ENCODE peak calls at places on chromosomes 7 and 10, in ten cellular contexts. O is neuronal stem cell, G is IMR-90, W is K562, L is mammary epithelial cell, Z is GM23248, Q is fibroblast of lung, K is HCT116, U is endodermal cell, M is PC-3. V is an unnamed sample.

GRCh38 chr7:51019231-51019844 is 236.6 kb upstream of the GRB10 start:
- DNase-seq in O (no peak), G (peak), W (no peak), L (peak), Z (peak), Q (peak), K (no peak), U (no peak), M (peak), V (no peak)

GRCh38 chr7:26369519-26370385 is 78.1 kb downstream of the SNX10 start:
- DNase-seq in O (peak), G (peak), W (peak), L (peak), Z (peak), Q (peak), K (peak), U (peak), M (peak), V (peak)

GRCh38 chr7:29563590-29564454 is at the start of gene PRR15:
- DNase-seq in O (no peak), G (no peak), W (no peak), L (peak), Z (peak), Q (no peak), K (peak), U (peak), M (peak), V (peak)

GRCh38 chr7:54831644-54832095 is 72.7 kb upstream of the SEC61G start:
- DNase-seq in O (no peak), G (no peak), W (no peak), L (peak), Z (no peak), Q (no peak), K (peak), U (no peak), M (peak), V (no peak)

GRCh38 chr10:133011883-133012282 is 69.5 kb upstream of the CFAP46 start:
- DNase-seq in O (no peak), G (no peak), W (no peak), L (no peak), Z (no peak), Q (no peak), K (no peak), U (no peak), M (no peak), V (no peak)

GRCh38 chr7:16905300-16906044 is 23.7 kb upstream of the AGR3 start:
- DNase-seq in O (no peak), G (peak), W (no peak), L (no peak), Z (peak), Q (peak), K (no peak), U (no peak), M (peak), V (no peak)

GRCh38 chr7:45692031-45692430 is 117.9 kb downstream of the ADCY1 start:
- DNase-seq in O (no peak), G (no peak), W (no peak), L (no peak), Z (no peak), Q (no peak), K (no peak), U (no peak), M (no peak), V (peak)

GRCh38 chr10:107614939-107615665 is 450.6 kb upstream of the SORCS1 start:
- DNase-seq in O (no peak), G (peak), W (no peak), L (peak), Z (peak), Q (peak), K (no peak), U (no peak), M (peak), V (no peak)

GRCh38 chr10:34124522-34125035 is 690.5 kb downstream of the PARD3 start:
- DNase-seq in O (no peak), G (peak), W (no peak), L (peak), Z (peak), Q (no peak), K (peak), U (peak), M (peak), V (no peak)

GRCh38 chr10:122504551-122504950 is 43.2 kb downstream of the HTRA1 start:
- DNase-seq in O (no peak), G (peak), W (no peak), L (peak), Z (peak), Q (peak), K (no peak), U (no peak), M (peak), V (peak)

GRCh38 chr10:68106656-68107055 is 2.6 kb upstream of the MYPN start:
- DNase-seq in O (no peak), G (peak), W (no peak), L (peak), Z (peak), Q (peak), K (no peak), U (no peak), M (peak), V (no peak)

GRCh38 chr7:22173884-22174573 is 182.9 kb downstream of the RAPGEF5 start:
- DNase-seq in O (no peak), G (no peak), W (peak), L (peak), Z (no peak), Q (no peak), K (no peak), U (no peak), M (peak), V (no peak)

GRCh38 chr7:68309806-68310205 is 1288.5 kb upstream of the AUTS2 start:
- DNase-seq in O (no peak), G (no peak), W (no peak), L (no peak), Z (no peak), Q (no peak), K (no peak), U (no peak), M (no peak), V (no peak)

GRCh38 chr7:82740246-82740848 is 296.8 kb upstream of the CACNA2D1 start:
- DNase-seq in O (peak), G (peak), W (no peak), L (peak), Z (peak), Q (peak), K (peak), U (peak), M (peak), V (peak)

GRCh38 chr10:132118366-132118765 is 52.6 kb downstream of the JAKMIP3 start:
- DNase-seq in O (no peak), G (no peak), W (no peak), L (no peak), Z (no peak), Q (no peak), K (no peak), U (no peak), M (no peak), V (no peak)

GRCh38 chr7:164882-165660 is 27.3 kb upstream of the FAM20C start:
- DNase-seq in O (no peak), G (no peak), W (no peak), L (no peak), Z (no peak), Q (no peak), K (no peak), U (no peak), M (no peak), V (peak)

GRCh38 chr7:121305109-121305508 is 23.7 kb upstream of the WNT16 start:
- DNase-seq in O (no peak), G (peak), W (no peak), L (no peak), Z (peak), Q (peak), K (no peak), U (no peak), M (no peak), V (no peak)

GRCh38 chr7:131945313-131945831 is 388.9 kb upstream of the PODXL start:
- DNase-seq in O (peak), G (peak), W (peak), L (peak), Z (peak), Q (peak), K (peak), U (peak), M (peak), V (peak)

GRCh38 chr10:89845541-89846275 is 144.3 kb downstream of the KIF20B start:
- DNase-seq in O (no peak), G (peak), W (no peak), L (peak), Z (peak), Q (peak), K (no peak), U (no peak), M (peak), V (no peak)

GRCh38 chr7:41930538-41931262 is 227.8 kb upstream of the INHBA start:
- DNase-seq in O (no peak), G (peak), W (no peak), L (peak), Z (peak), Q (no peak), K (no peak), U (no peak), M (peak), V (no peak)

GRCh38 chr7:129607471-129608120 is 3.9 kb upstream of the NRF1 start:
- DNase-seq in O (no peak), G (no peak), W (peak), L (peak), Z (peak), Q (peak), K (no peak), U (peak), M (peak), V (peak)

GRCh38 chr7:43639858-43640491 is 57.1 kb downstream of the STK17A start:
- DNase-seq in O (peak), G (peak), W (no peak), L (peak), Z (peak), Q (peak), K (no peak), U (no peak), M (peak), V (peak)

GRCh38 chr7:113521468-113521867 is 397.3 kb downstream of the PPP1R3A start:
- DNase-seq in O (no peak), G (peak), W (no peak), L (peak), Z (peak), Q (peak), K (no peak), U (no peak), M (no peak), V (no peak)

GRCh38 chr7:24907311-24907886 is 72.6 kb downstream of the OSBPL3 start:
- DNase-seq in O (no peak), G (peak), W (no peak), L (peak), Z (peak), Q (peak), K (peak), U (no peak), M (peak), V (no peak)

GRCh38 chr10:127243490-127244272 is 47.3 kb upstream of the INSYN2A start:
- DNase-seq in O (peak), G (peak), W (no peak), L (peak), Z (peak), Q (peak), K (peak), U (peak), M (peak), V (peak)

GRCh38 chr7:152136623-152137022 is 111.1 kb downstream of the GALNT11 start:
- DNase-seq in O (no peak), G (peak), W (no peak), L (no peak), Z (no peak), Q (peak), K (no peak), U (no peak), M (no peak), V (no peak)

GRCh38 chr10:127150136-127150535 is 46.3 kb downstream of the INSYN2A start:
- DNase-seq in O (no peak), G (peak), W (no peak), L (peak), Z (peak), Q (peak), K (peak), U (no peak), M (peak), V (no peak)

GRCh38 chr10:22560391-22561239 is 153.8 kb downstream of the PIP4K2A start:
- DNase-seq in O (peak), G (no peak), W (no peak), L (no peak), Z (no peak), Q (no peak), K (no peak), U (no peak), M (no peak), V (no peak)

GRCh38 chr10:129495697-129496096 is 28.7 kb downstream of the MGMT start:
- DNase-seq in O (peak), G (no peak), W (no peak), L (no peak), Z (no peak), Q (no peak), K (no peak), U (no peak), M (no peak), V (no peak)

GRCh38 chr7:67450171-67450570 is 453.5 kb downstream of the TYW1 start:
- DNase-seq in O (no peak), G (no peak), W (no peak), L (no peak), Z (no peak), Q (no peak), K (no peak), U (no peak), M (no peak), V (no peak)

GRCh38 chr7:158867214-158867984 is 11.0 kb downstream of the DYNC2I1 start:
- DNase-seq in O (no peak), G (no peak), W (no peak), L (no peak), Z (no peak), Q (no peak), K (no peak), U (peak), M (no peak), V (no peak)

GRCh38 chr7:158865462-158865922 is 9.1 kb downstream of the DYNC2I1 start:
- DNase-seq in O (no peak), G (no peak), W (no peak), L (no peak), Z (no peak), Q (no peak), K (no peak), U (peak), M (no peak), V (peak)

GRCh38 chr7:158864833-158865232 is 8.5 kb downstream of the DYNC2I1 start:
- DNase-seq in O (no peak), G (no peak), W (no peak), L (no peak), Z (no peak), Q (no peak), K (no peak), U (no peak), M (no peak), V (no peak)

GRCh38 chr7:158864507-158864820 is 8.1 kb downstream of the DYNC2I1 start:
- DNase-seq in O (no peak), G (no peak), W (no peak), L (no peak), Z (no peak), Q (no peak), K (no peak), U (no peak), M (no peak), V (no peak)

GRCh38 chr7:158865977-158866376 is 9.6 kb downstream of the DYNC2I1 start:
- DNase-seq in O (no peak), G (no peak), W (no peak), L (no peak), Z (no peak), Q (no peak), K (no peak), U (no peak), M (no peak), V (no peak)
- H3K9ac ChIP-seq in O (no peak), G (no peak), W (peak), L (no peak), Z (no peak), Q (no peak), K (no peak), U (no peak), M (no peak), V (no peak)

DNA sequence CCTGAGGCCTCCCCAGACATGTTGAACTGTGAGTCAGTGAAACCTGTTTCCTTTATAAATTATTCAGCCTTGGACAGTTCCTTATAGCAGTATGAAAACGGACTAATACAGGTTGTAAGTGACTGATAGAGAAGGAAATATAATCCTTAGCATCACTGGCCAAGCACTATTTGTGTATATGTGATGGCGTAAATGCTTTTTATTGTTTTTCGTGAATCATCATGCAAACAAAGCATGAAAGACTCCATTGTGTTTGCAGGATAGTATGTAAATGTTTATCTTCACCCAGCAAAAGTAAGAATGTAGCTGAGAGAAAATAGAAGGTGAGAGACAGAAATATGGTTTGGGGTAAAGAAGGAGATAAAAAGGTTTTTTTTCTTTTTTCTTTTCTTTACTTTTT is 92.5 kb upstream of the LRGUK start:
- DNase-seq in O (no peak), G (no peak), W (no peak), L (no peak), Z (no peak), Q (no peak), K (no peak), U (no peak), M (peak), V (no peak)
- H3K27ac ChIP-seq in O (no peak), G (no peak), W (no peak), L (no peak), Z (no peak), Q (no peak), K (no peak), U (no peak), M (peak), V (no peak)

GRCh38 chr10:54622017-54622416 is 179.0 kb downstream of the PCDH15 start:
- DNase-seq in O (no peak), G (no peak), W (no peak), L (no peak), Z (no peak), Q (no peak), K (no peak), U (no peak), M (no peak), V (no peak)

GRCh38 chr10:54620352-54620751 is 180.7 kb downstream of the PCDH15 start:
- DNase-seq in O (no peak), G (no peak), W (no peak), L (no peak), Z (no peak), Q (no peak), K (no peak), U (no peak), M (no peak), V (no peak)
- H3K9ac ChIP-seq in O (no peak), G (no peak), W (no peak), L (no peak), Z (no peak), Q (no peak), K (no peak), U (no peak), M (no peak), V (no peak)

DNA sequence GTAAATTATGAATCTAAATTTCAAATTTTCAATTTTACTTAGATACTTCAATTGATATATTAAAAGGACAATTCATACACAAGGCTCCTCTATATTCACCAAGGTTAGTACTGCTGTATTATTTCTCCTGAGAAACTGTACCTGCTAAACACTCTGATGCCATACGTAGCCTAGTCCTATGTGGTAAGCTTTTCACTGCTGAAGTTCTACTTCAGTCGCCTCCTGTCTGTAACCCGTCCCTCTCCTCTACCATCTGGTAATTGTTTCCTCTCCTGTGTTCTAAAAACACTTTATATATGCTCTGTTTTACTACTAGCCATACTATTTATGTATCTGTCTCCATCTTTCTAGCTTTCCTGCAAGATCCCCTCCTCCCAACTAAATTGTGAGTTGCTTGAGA is 20.2 kb downstream of the PDZD8 start:
- DNase-seq in O (no peak), G (no peak), W (no peak), L (no peak), Z (no peak), Q (no peak), K (no peak), U (no peak), M (no peak), V (no peak)
- H3K27ac ChIP-seq in O (no peak), G (no peak), W (no peak), L (no peak), Z (no peak), Q (no peak), K (no peak), U (no peak), M (no peak), V (no peak)

GRCh38 chr7:30893357-30893756 is 18.3 kb upstream of the AQP1 start:
- DNase-seq in O (no peak), G (peak), W (no peak), L (no peak), Z (no peak), Q (peak), K (no peak), U (no peak), M (no peak), V (no peak)
- H3K9ac ChIP-seq in O (no peak), G (no peak), W (peak), L (no peak), Z (no peak), Q (no peak), K (no peak), U (no peak), M (no peak), V (no peak)

GRCh38 chr10:72234560-72235095 is 18.6 kb upstream of the ASCC1 start:
- DNase-seq in O (no peak), G (no peak), W (no peak), L (no peak), Z (no peak), Q (no peak), K (no peak), U (no peak), M (no peak), V (no peak)

GRCh38 chr10:72239409-72239808 is 23.3 kb upstream of the ASCC1 start:
- DNase-seq in O (no peak), G (no peak), W (no peak), L (no peak), Z (no peak), Q (no peak), K (no peak), U (no peak), M (no peak), V (no peak)

GRCh38 chr10:72240371-72240770 is 24.3 kb upstream of the ASCC1 start:
- DNase-seq in O (no peak), G (no peak), W (no peak), L (no peak), Z (no peak), Q (no peak), K (no peak), U (no peak), M (no peak), V (no peak)

GRCh38 chr10:72238392-72239175 is 22.5 kb upstream of the ASCC1 start:
- DNase-seq in O (no peak), G (no peak), W (no peak), L (no peak), Z (no peak), Q (no peak), K (no peak), U (no peak), M (no peak), V (no peak)

DNA sequence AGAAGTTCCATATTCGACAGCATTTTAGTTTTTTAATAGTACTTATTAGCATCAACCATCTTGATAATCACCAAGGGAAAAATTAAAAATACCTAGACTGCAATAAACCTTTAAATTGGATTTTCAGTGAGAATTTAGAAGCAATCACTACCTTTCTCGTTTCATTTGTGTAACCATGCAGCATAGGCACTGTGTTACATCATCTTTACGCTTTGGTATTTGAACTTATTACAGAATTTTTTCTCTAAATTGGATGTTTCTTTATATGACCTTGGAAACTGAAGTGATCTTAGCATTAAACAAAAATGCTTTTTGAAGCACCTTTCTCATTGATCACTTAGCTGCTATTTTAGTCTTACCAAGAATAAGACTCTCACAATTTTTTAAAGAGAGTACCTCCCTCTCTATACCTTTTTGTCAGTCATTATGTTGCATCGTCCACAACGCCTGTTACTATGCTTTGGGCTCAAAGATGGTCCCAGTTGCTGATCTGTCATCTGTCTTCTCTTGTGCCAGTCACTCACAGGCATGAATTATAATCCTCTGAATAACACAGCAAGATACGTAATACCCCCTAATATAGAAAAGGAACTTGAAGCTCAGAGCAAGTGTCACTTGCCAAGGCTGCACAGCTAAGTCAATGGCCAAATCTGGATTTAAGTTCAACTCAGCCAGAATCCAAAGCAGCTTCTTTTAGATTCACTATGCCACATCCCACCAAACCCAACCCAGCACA is 19.6 kb upstream of the ASCC1 start:
- DNase-seq in O (no peak), G (no peak), W (no peak), L (no peak), Z (no peak), Q (no peak), K (no peak), U (no peak), M (no peak), V (no peak)
- H3K27ac ChIP-seq in O (no peak), G (no peak), W (no peak), L (no peak), Z (no peak), Q (no peak), K (no peak), U (no peak), M (no peak), V (no peak)